ENCODE peak calls at places on chromosomes 3 and 15, in seven cellular contexts. A, K, C, T, I, E and V are unnamed samples.

GRCh38 chr15:81296673-81297072 is 27.3 kb downstream of the STARD5 start:
- DNase-seq in A (peak), K (no peak), C (no peak), T (no peak), I (no peak), E (no peak), V (peak)

GRCh38 chr3:56795097-56795806 is 6.5 kb downstream of the ARHGEF3 start:
- DNase-seq in A (no peak), K (no peak), C (no peak), T (no peak), I (no peak), E (no peak), V (peak)

GRCh38 chr3:39106281-39107055 is 959 bp downstream of the GORASP1 start:
- DNase-seq in A (no peak), K (peak), C (peak), T (peak), I (no peak), E (peak), V (no peak)

GRCh38 chr3:15063656-15064286 is 1.3 kb downstream of the MRPS25 start:
- DNase-seq in A (no peak), K (no peak), C (no peak), T (no peak), I (no peak), E (no peak), V (peak)

GRCh38 chr3:38325256-38325655 is 21.3 kb upstream of the XYLB start:
- DNase-seq in A (no peak), K (no peak), C (no peak), T (no peak), I (no peak), E (no peak), V (no peak)

GRCh38 chr15:52098328-52098727 is 14.2 kb downstream of the BCL2L10 start:
- DNase-seq in A (no peak), K (no peak), C (no peak), T (no peak), I (no peak), E (no peak), V (no peak)

GRCh38 chr3:151544164-151544548 is 83.3 kb upstream of the IGSF10 start:
- DNase-seq in A (no peak), K (no peak), C (no peak), T (no peak), I (no peak), E (no peak), V (no peak)

GRCh38 chr15:31279221-31280036 is 47.2 kb upstream of the KLF13 start:
- DNase-seq in A (peak), K (peak), C (no peak), T (no peak), I (no peak), E (no peak), V (no peak)

GRCh38 chr3:32414527-32415202 is 23.0 kb downstream of the CMTM7 start:
- DNase-seq in A (no peak), K (no peak), C (no peak), T (no peak), I (no peak), E (peak), V (no peak)

GRCh38 chr3:141051641-141052569 is 758 bp downstream of the SPSB4 start:
- DNase-seq in A (peak), K (peak), C (peak), T (peak), I (no peak), E (peak), V (no peak)
- TF ChIP-seq CTCF in A (no peak), K (no peak), C (peak), T (no peak), I (peak), E (no peak), V (no peak)

DNA sequence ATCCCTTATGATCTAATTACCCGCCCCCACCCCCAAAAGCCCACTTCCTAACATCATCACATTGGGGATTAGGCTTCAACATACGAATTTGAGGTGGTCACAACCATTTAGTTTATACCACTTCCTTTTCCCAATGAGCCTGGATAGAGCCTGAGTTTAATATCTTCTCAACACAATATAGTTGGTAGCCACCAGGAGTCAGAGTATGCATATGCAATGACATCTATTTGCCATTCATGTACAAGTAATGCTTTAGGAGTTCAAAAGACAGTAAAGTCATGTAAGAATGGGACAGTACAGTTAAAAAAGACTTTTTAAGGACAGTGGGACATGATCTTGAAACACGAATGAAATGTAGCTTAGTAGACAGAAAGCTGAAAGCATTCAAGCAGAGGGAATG is 172.4 kb downstream of the DCLK3 start:
- DNase-seq in A (no peak), K (no peak), C (no peak), T (no peak), I (no peak), E (no peak), V (peak)
- TF ChIP-seq CTCF in A (no peak), K (peak), C (no peak), T (peak), I (no peak), E (no peak), V (peak)

DNA sequence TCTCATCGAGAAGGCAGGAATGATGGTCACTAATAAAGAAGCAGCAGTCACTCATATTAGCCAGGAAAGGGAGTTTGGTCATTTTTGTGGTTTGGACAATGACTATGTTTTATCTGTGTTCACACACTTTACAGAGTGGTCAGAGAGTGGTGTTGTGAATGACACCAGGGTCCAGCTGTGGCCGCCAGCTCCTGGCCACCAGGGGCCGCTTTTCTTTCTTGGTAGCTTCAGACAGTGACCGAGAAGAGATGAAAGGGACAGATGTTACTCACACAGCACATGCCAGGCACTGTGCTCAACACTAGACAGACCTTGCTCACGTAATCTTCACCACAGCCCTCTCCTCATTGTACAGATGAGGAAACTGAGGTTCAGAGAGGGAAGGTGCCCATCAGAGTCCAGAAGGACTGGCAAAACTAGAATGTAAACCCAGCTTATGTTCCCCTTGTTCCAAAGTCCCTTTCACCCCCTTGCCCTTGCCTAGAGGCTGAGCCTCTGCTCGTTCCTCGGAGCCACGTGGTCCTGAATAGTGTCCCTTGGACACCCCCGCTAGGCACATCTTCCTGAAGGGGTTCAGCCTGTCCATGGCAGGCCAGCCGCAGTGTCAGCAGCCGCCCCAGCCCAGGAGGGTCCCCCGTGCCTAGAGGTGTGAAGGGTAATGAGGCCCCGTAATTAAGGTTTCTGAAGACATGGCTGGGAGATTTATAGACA is 55.6 kb downstream of the CYP11A1 start:
- DNase-seq in A (no peak), K (no peak), C (peak), T (peak), I (no peak), E (no peak), V (peak)
- TF ChIP-seq CTCF in A (peak), K (peak), C (peak), T (peak), I (peak), E (peak), V (peak)

DNA sequence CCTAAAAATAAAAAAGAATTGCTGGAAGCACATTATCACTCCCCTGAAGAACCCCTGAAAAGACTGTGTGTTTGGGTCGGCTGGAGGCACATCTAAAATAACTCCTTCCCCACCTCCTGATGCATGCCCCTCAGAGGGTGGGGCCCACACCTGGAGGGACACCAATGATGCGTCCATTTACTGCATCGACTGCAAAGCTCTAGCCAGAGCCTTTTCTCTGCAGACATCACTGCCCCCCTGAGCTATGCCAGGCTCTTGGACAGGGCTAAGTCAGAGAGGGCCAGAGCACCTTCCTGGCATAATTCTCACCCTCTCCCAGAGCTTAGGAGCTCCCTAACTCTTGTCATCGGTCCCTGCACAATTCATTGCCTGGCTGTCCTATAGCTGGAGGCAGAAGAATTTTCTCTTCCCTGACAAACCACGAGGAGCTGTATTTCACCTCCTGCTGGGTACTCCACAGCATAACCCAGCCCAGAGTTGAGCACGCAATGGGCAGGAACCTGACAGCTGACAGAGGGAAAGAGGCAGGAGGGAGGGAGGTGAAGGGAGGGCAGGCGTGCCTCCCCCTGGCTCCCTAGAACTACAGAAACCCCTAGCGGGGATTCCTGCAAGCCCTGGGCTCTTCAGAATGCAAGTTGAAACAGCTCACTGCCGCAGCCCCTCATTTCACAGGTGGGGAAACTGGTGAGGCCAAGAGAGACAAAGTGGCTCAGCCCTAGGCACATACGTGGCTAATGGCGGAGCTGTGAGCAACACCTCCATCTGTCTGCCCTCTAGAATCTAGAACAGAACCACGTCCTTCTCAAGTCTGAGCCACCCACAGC is 46.6 kb downstream of the XXYLT1 start:
- DNase-seq in A (peak), K (no peak), C (no peak), T (no peak), I (no peak), E (no peak), V (no peak)
- TF ChIP-seq CTCF in A (no peak), K (no peak), C (no peak), T (no peak), I (no peak), E (no peak), V (no peak)

GRCh38 chr15:79543097-79543496 is 111.0 kb downstream of the MINAR1 start:
- DNase-seq in A (no peak), K (no peak), C (no peak), T (no peak), I (no peak), E (no peak), V (no peak)
- TF ChIP-seq CTCF in A (no peak), K (no peak), C (peak), T (no peak), I (peak), E (no peak), V (no peak)

GRCh38 chr15:86915811-86916331 is 836.2 kb downstream of the AGBL1 start:
- DNase-seq in A (no peak), K (peak), C (peak), T (peak), I (peak), E (peak), V (peak)
- TF ChIP-seq CTCF in A (peak), K (peak), C (peak), T (peak), I (peak), E (peak), V (peak)

DNA sequence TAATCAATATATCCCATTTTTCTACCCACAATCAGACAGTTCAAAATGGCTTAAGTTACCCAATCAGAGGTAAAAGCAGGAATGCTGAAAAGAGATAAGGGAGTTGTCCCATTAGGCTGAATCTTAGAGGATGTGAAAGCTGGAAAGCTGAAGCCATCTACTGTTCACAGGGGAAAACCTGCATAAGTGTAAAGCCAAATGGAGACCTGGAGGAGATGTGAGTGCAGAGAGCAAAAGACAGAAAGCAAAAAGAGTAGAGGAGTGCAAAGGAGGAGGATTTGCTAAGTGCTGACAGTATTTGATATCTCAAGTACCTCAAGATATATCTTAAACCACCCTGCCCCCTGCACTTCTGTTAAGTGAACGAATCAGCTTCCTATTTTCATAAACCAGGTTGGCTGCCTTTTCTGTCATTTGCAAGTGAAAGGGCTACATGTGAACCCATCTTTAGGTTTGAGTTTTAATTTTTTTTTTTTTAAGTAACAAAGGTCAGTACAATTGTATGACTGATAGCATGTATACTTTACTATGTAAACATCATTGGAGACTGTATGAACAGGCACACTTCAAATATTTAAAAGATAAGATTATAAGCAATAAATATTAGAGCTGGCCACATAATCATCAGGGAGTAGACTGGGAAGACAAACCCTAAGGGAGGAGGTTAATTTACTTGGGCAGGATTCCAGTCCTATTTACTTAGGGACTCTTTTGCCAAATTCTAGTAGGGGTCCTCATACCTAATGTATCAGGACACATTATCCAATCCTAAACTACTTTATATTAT is 22.8 kb upstream of the P2RY1 start:
- DNase-seq in A (no peak), K (no peak), C (no peak), T (peak), I (no peak), E (no peak), V (no peak)
- TF ChIP-seq CTCF in A (no peak), K (no peak), C (no peak), T (no peak), I (no peak), E (peak), V (no peak)